ENCODE peak calls at places on chromosomes 13 and 19, in seven cellular contexts. One of them, this sample, is unnamed.

GRCh38 chr13:41565221-41565620 is 107.9 kb downstream of the RGCC start:
- DNase-seq in A549: no peak
- DNase-seq in fibroblast of mammary gland: peak
- DNase-seq in fibroblast of lung: peak
- DNase-seq in heart left ventricle: no peak
- DNase-seq in dorsolateral prefrontal cortex: no peak
- DNase-seq in cardiac fibroblast: peak
- DNase-seq in this sample: no peak

GRCh38 chr13:104683789-104684188 is 1617.6 kb upstream of the SLC10A2 start:
- DNase-seq in fibroblast of lung: no peak
- DNase-seq in heart left ventricle: no peak
- DNase-seq in fibroblast of mammary gland: no peak
- DNase-seq in cardiac fibroblast: no peak
- DNase-seq in A549: no peak
- DNase-seq in dorsolateral prefrontal cortex: no peak
- DNase-seq in this sample: peak

GRCh38 chr19:9848761-9849160 is 13.6 kb downstream of the PIN1 start:
- DNase-seq in dorsolateral prefrontal cortex: no peak
- DNase-seq in heart left ventricle: no peak
- DNase-seq in fibroblast of mammary gland: no peak
- DNase-seq in cardiac fibroblast: no peak
- DNase-seq in A549: no peak
- DNase-seq in fibroblast of lung: no peak
- DNase-seq in this sample: no peak

GRCh38 chr13:33649212-33649917 is 168.6 kb upstream of the RFC3 start:
- DNase-seq in fibroblast of lung: peak
- DNase-seq in fibroblast of mammary gland: peak
- DNase-seq in A549: no peak
- DNase-seq in dorsolateral prefrontal cortex: no peak
- DNase-seq in heart left ventricle: no peak
- DNase-seq in cardiac fibroblast: peak
- DNase-seq in this sample: no peak

GRCh38 chr13:76016799-76017198 is 380.7 kb downstream of the LMO7 start:
- DNase-seq in dorsolateral prefrontal cortex: no peak
- DNase-seq in heart left ventricle: no peak
- DNase-seq in fibroblast of lung: peak
- DNase-seq in fibroblast of mammary gland: peak
- DNase-seq in cardiac fibroblast: peak
- DNase-seq in A549: no peak
- DNase-seq in this sample: peak

GRCh38 chr19:44164327-44164672 is 600 bp upstream of the ZNF226 start:
- DNase-seq in heart left ventricle: no peak
- DNase-seq in dorsolateral prefrontal cortex: no peak
- DNase-seq in A549: no peak
- DNase-seq in fibroblast of lung: no peak
- DNase-seq in fibroblast of mammary gland: no peak
- DNase-seq in cardiac fibroblast: no peak
- DNase-seq in this sample: no peak

GRCh38 chr13:36718686-36719085 is 44.9 kb downstream of the SERTM1 start:
- DNase-seq in fibroblast of mammary gland: peak
- DNase-seq in A549: no peak
- DNase-seq in dorsolateral prefrontal cortex: no peak
- DNase-seq in fibroblast of lung: no peak
- DNase-seq in cardiac fibroblast: peak
- DNase-seq in heart left ventricle: no peak
- DNase-seq in this sample: no peak

GRCh38 chr19:56111601-56112312 is 9.3 kb downstream of the ZNF787 start:
- DNase-seq in heart left ventricle: peak
- DNase-seq in A549: no peak
- DNase-seq in cardiac fibroblast: no peak
- DNase-seq in dorsolateral prefrontal cortex: no peak
- DNase-seq in fibroblast of mammary gland: no peak
- DNase-seq in fibroblast of lung: no peak
- DNase-seq in this sample: peak

GRCh38 chr13:40370662-40371061 is 295.8 kb downstream of the FOXO1 start:
- DNase-seq in dorsolateral prefrontal cortex: no peak
- DNase-seq in A549: no peak
- DNase-seq in heart left ventricle: no peak
- DNase-seq in fibroblast of mammary gland: no peak
- DNase-seq in cardiac fibroblast: no peak
- DNase-seq in fibroblast of lung: no peak
- DNase-seq in this sample: no peak

GRCh38 chr19:46303702-46304397 is 7.0 kb downstream of the HIF3A start:
- DNase-seq in A549: peak
- DNase-seq in fibroblast of lung: peak
- DNase-seq in fibroblast of mammary gland: peak
- DNase-seq in cardiac fibroblast: peak
- DNase-seq in heart left ventricle: peak
- DNase-seq in dorsolateral prefrontal cortex: no peak
- DNase-seq in this sample: no peak

GRCh38 chr19:55133639-55134444 is 15.2 kb downstream of the TNNT1 start:
- DNase-seq in fibroblast of mammary gland: no peak
- DNase-seq in fibroblast of lung: no peak
- DNase-seq in A549: no peak
- DNase-seq in dorsolateral prefrontal cortex: no peak
- DNase-seq in heart left ventricle: no peak
- DNase-seq in cardiac fibroblast: no peak
- DNase-seq in this sample: no peak

GRCh38 chr19:46955114-46955812 is 64.4 kb upstream of the NPAS1 start:
- DNase-seq in dorsolateral prefrontal cortex: no peak
- DNase-seq in heart left ventricle: no peak
- DNase-seq in cardiac fibroblast: peak
- DNase-seq in fibroblast of mammary gland: peak
- DNase-seq in A549: no peak
- DNase-seq in fibroblast of lung: no peak
- DNase-seq in this sample: no peak

GRCh38 chr13:111904701-111905608 is 162.0 kb upstream of the SOX1 start:
- DNase-seq in cardiac fibroblast: no peak
- DNase-seq in fibroblast of mammary gland: no peak
- DNase-seq in dorsolateral prefrontal cortex: no peak
- DNase-seq in fibroblast of lung: no peak
- DNase-seq in heart left ventricle: no peak
- DNase-seq in A549: no peak
- DNase-seq in this sample: no peak

GRCh38 chr19:19470579-19470978 is 44.8 kb downstream of the TSSK6 start:
- DNase-seq in cardiac fibroblast: no peak
- DNase-seq in heart left ventricle: no peak
- DNase-seq in fibroblast of lung: no peak
- DNase-seq in fibroblast of mammary gland: no peak
- DNase-seq in dorsolateral prefrontal cortex: no peak
- DNase-seq in A549: no peak
- DNase-seq in this sample: no peak

GRCh38 chr19:2986951-2987491 is 9.7 kb downstream of the TLE6 start:
- DNase-seq in dorsolateral prefrontal cortex: no peak
- DNase-seq in fibroblast of lung: no peak
- DNase-seq in A549: no peak
- DNase-seq in cardiac fibroblast: no peak
- DNase-seq in heart left ventricle: no peak
- DNase-seq in fibroblast of mammary gland: no peak
- DNase-seq in this sample: no peak

GRCh38 chr19:18610245-18610555 is 2.5 kb upstream of the TMEM59L start:
- DNase-seq in fibroblast of mammary gland: no peak
- DNase-seq in fibroblast of lung: no peak
- DNase-seq in cardiac fibroblast: no peak
- DNase-seq in A549: no peak
- DNase-seq in heart left ventricle: no peak
- DNase-seq in dorsolateral prefrontal cortex: no peak
- DNase-seq in this sample: no peak

GRCh38 chr13:43916828-43917227 is 37.1 kb downstream of the LACC1 start:
- DNase-seq in fibroblast of lung: no peak
- DNase-seq in fibroblast of mammary gland: peak
- DNase-seq in A549: no peak
- DNase-seq in cardiac fibroblast: no peak
- DNase-seq in heart left ventricle: no peak
- DNase-seq in dorsolateral prefrontal cortex: no peak
- DNase-seq in this sample: no peak

GRCh38 chr13:97434417-97435296 is 688 bp downstream of the RAP2A start:
- DNase-seq in fibroblast of lung: no peak
- DNase-seq in dorsolateral prefrontal cortex: peak
- DNase-seq in heart left ventricle: peak
- DNase-seq in A549: no peak
- DNase-seq in cardiac fibroblast: peak
- DNase-seq in fibroblast of mammary gland: peak
- DNase-seq in this sample: no peak

GRCh38 chr13:28413999-28414398 is 80.9 kb downstream of the FLT1 start:
- DNase-seq in A549: no peak
- DNase-seq in fibroblast of lung: no peak
- DNase-seq in heart left ventricle: no peak
- DNase-seq in cardiac fibroblast: no peak
- DNase-seq in fibroblast of mammary gland: no peak
- DNase-seq in dorsolateral prefrontal cortex: no peak
- DNase-seq in this sample: no peak

GRCh38 chr13:28412981-28413380 is 81.9 kb downstream of the FLT1 start:
- DNase-seq in cardiac fibroblast: no peak
- DNase-seq in dorsolateral prefrontal cortex: no peak
- DNase-seq in heart left ventricle: peak
- DNase-seq in A549: no peak
- DNase-seq in fibroblast of mammary gland: no peak
- DNase-seq in fibroblast of lung: no peak
- DNase-seq in this sample: no peak

GRCh38 chr13:28411859-28412353 is 83.0 kb downstream of the FLT1 start:
- DNase-seq in fibroblast of lung: peak
- DNase-seq in heart left ventricle: no peak
- DNase-seq in dorsolateral prefrontal cortex: no peak
- DNase-seq in fibroblast of mammary gland: no peak
- DNase-seq in A549: no peak
- DNase-seq in cardiac fibroblast: no peak
- DNase-seq in this sample: peak

GRCh38 chr13:28421674-28422410 is 73.1 kb downstream of the FLT1 start:
- DNase-seq in A549: no peak
- DNase-seq in fibroblast of mammary gland: no peak
- DNase-seq in cardiac fibroblast: no peak
- DNase-seq in dorsolateral prefrontal cortex: no peak
- DNase-seq in heart left ventricle: no peak
- DNase-seq in fibroblast of lung: no peak
- DNase-seq in this sample: no peak

GRCh38 chr13:28415994-28416411 is 78.9 kb downstream of the FLT1 start:
- DNase-seq in fibroblast of lung: no peak
- DNase-seq in cardiac fibroblast: no peak
- DNase-seq in fibroblast of mammary gland: no peak
- DNase-seq in A549: no peak
- DNase-seq in heart left ventricle: no peak
- DNase-seq in dorsolateral prefrontal cortex: no peak
- DNase-seq in this sample: no peak
- TF ChIP-seq CTCF in fibroblast of lung: no peak
- TF ChIP-seq CTCF in cardiac fibroblast: no peak
- TF ChIP-seq CTCF in fibroblast of mammary gland: no peak
- TF ChIP-seq CTCF in A549: no peak
- TF ChIP-seq CTCF in heart left ventricle: no peak
- TF ChIP-seq CTCF in dorsolateral prefrontal cortex: no peak
- TF ChIP-seq CTCF in this sample: no peak

GRCh38 chr13:99986751-99987150 is 5.2 kb downstream of the ZIC2 start:
- DNase-seq in dorsolateral prefrontal cortex: no peak
- DNase-seq in fibroblast of lung: no peak
- DNase-seq in A549: no peak
- DNase-seq in fibroblast of mammary gland: no peak
- DNase-seq in heart left ventricle: no peak
- DNase-seq in cardiac fibroblast: no peak
- DNase-seq in this sample: no peak

GRCh38 chr13:99985886-99986527 is 4.4 kb downstream of the ZIC2 start:
- DNase-seq in dorsolateral prefrontal cortex: no peak
- DNase-seq in fibroblast of lung: no peak
- DNase-seq in heart left ventricle: no peak
- DNase-seq in fibroblast of mammary gland: no peak
- DNase-seq in A549: no peak
- DNase-seq in cardiac fibroblast: no peak
- DNase-seq in this sample: no peak

GRCh38 chr13:99984463-99985242 is 3.1 kb downstream of the ZIC2 start:
- DNase-seq in fibroblast of mammary gland: no peak
- DNase-seq in dorsolateral prefrontal cortex: no peak
- DNase-seq in cardiac fibroblast: no peak
- DNase-seq in A549: no peak
- DNase-seq in fibroblast of lung: no peak
- DNase-seq in heart left ventricle: no peak
- DNase-seq in this sample: no peak

GRCh38 chr13:99984134-99984462 is 2.5 kb downstream of the ZIC2 start:
- DNase-seq in fibroblast of mammary gland: no peak
- DNase-seq in cardiac fibroblast: no peak
- DNase-seq in dorsolateral prefrontal cortex: no peak
- DNase-seq in heart left ventricle: no peak
- DNase-seq in A549: no peak
- DNase-seq in fibroblast of lung: no peak
- DNase-seq in this sample: no peak

GRCh38 chr13:99985243-99985874 is 3.8 kb downstream of the ZIC2 start:
- DNase-seq in dorsolateral prefrontal cortex: no peak
- DNase-seq in fibroblast of lung: no peak
- DNase-seq in cardiac fibroblast: no peak
- DNase-seq in A549: no peak
- DNase-seq in fibroblast of mammary gland: no peak
- DNase-seq in heart left ventricle: no peak
- DNase-seq in this sample: no peak
- H3K4me3 ChIP-seq in dorsolateral prefrontal cortex: peak
- H3K4me3 ChIP-seq in fibroblast of lung: no peak
- H3K4me3 ChIP-seq in cardiac fibroblast: no peak
- H3K4me3 ChIP-seq in A549: peak
- H3K4me3 ChIP-seq in fibroblast of mammary gland: no peak
- H3K4me3 ChIP-seq in heart left ventricle: no peak
- H3K4me3 ChIP-seq in this sample: no peak

DNA sequence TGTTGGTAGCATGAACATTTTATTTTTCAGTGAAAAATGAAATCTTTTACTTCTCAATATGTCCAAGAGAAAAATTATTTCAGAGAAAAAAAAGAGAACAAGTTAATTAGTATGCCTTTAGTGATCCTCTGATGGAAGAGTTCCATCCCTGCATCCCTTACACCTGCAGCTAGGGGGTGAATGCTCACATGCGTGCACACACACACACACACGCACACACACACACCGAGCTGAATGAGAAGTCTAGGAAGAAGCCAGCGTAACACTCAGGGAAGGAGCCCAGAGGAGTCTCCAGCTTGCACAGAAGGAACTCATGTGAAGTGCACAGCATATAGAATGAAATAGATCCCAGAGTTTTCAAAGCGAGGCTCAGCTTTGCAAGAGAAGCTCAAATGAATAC is 510.5 kb downstream of the IRS2 start:
- DNase-seq in cardiac fibroblast: no peak
- DNase-seq in fibroblast of lung: no peak
- DNase-seq in fibroblast of mammary gland: peak
- DNase-seq in A549: no peak
- DNase-seq in dorsolateral prefrontal cortex: no peak
- DNase-seq in heart left ventricle: no peak
- DNase-seq in this sample: peak
- TF ChIP-seq CTCF in cardiac fibroblast: peak
- TF ChIP-seq CTCF in fibroblast of lung: no peak
- TF ChIP-seq CTCF in fibroblast of mammary gland: no peak
- TF ChIP-seq CTCF in A549: no peak
- TF ChIP-seq CTCF in dorsolateral prefrontal cortex: no peak
- TF ChIP-seq CTCF in heart left ventricle: peak
- TF ChIP-seq CTCF in this sample: peak

DNA sequence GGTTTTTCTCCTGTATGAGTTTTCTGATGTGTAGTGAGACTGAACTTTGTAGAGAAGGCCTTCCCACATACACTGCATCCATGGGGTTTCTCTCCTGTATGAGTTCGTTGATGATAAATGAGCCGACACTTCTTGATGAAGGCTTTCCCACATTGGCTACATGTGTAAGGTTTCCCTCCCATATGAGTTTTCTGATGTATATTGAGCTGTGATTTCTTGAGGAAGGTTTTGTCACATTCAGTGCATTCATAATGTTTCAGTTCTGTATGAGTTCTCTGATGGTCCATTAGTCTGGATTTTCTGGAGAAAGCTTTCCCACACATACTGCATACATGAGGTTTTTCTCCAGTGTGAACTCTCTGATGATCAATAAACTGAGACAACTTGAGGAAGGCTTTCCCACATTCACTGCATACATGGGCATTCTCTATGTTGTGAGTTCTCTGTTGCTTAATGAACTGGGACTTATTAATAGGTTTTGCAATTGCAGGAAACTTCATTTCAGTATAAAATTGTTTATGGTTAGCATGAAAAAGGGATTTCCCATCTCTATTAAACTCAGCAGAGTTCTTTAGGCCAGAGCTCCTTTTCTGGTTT is 7.5 kb upstream of the ZNF350 start:
- DNase-seq in heart left ventricle: no peak
- DNase-seq in dorsolateral prefrontal cortex: no peak
- DNase-seq in A549: no peak
- DNase-seq in fibroblast of mammary gland: no peak
- DNase-seq in fibroblast of lung: peak
- DNase-seq in cardiac fibroblast: peak
- DNase-seq in this sample: no peak
- H3K4me3 ChIP-seq in heart left ventricle: no peak
- H3K4me3 ChIP-seq in dorsolateral prefrontal cortex: no peak
- H3K4me3 ChIP-seq in A549: no peak
- H3K4me3 ChIP-seq in fibroblast of mammary gland: no peak
- H3K4me3 ChIP-seq in fibroblast of lung: no peak
- H3K4me3 ChIP-seq in cardiac fibroblast: no peak
- H3K4me3 ChIP-seq in this sample: no peak